ENCODE peak calls at places on chromosomes 2 and 18, in seven cellular contexts. D is skeletal muscle cell; V is GM19239; K is WERI-Rb-1; T is IMR-90; I is activated naive CD4-positive, alpha-beta T cell; M is retinal pigment epithelial cell. H is an unnamed sample.

GRCh38 chr18:33505798-33506197 is 65.3 kb upstream of the CCDC178 start:
- DNase-seq in D (no peak), V (no peak), K (no peak), T (no peak), I (no peak), M (no peak), H (no peak)

GRCh38 chr2:56185101-56185581 is 1.4 kb downstream of the CCDC85A start:
- DNase-seq in D (no peak), V (no peak), K (no peak), T (no peak), I (no peak), M (no peak), H (peak)

GRCh38 chr2:12549641-12550040 is 167.1 kb upstream of the TRIB2 start:
- DNase-seq in D (peak), V (no peak), K (no peak), T (peak), I (no peak), M (no peak), H (peak)

GRCh38 chr2:100615471-100615870 is 52.7 kb downstream of the PDCL3 start:
- DNase-seq in D (no peak), V (no peak), K (no peak), T (no peak), I (no peak), M (no peak), H (no peak)

GRCh38 chr2:199861116-199861774 is 10.3 kb upstream of the FTCDNL1 start:
- DNase-seq in D (no peak), V (no peak), K (no peak), T (peak), I (no peak), M (no peak), H (peak)

GRCh38 chr2:83103602-83104001 is 1355.5 kb downstream of the SUCLG1 start:
- DNase-seq in D (peak), V (no peak), K (no peak), T (peak), I (no peak), M (peak), H (peak)

GRCh38 chr18:10530852-10531251 is 5.0 kb downstream of the NAPG start:
- DNase-seq in D (no peak), V (no peak), K (no peak), T (no peak), I (no peak), M (no peak), H (no peak)

GRCh38 chr2:214410128-214410775 is 602 bp upstream of the VWC2L start:
- DNase-seq in D (no peak), V (no peak), K (no peak), T (no peak), I (no peak), M (no peak), H (no peak)

GRCh38 chr2:34570266-34570872 is 971.3 kb upstream of the FAM98A start:
- DNase-seq in D (no peak), V (no peak), K (peak), T (no peak), I (no peak), M (no peak), H (no peak)

GRCh38 chr2:47072728-47073191 is 82.3 kb downstream of the STPG4 start:
- DNase-seq in D (no peak), V (no peak), K (no peak), T (no peak), I (no peak), M (no peak), H (no peak)

GRCh38 chr2:119433636-119434327 is 2.1 kb downstream of the TMEM37 start:
- DNase-seq in D (no peak), V (no peak), K (no peak), T (no peak), I (no peak), M (no peak), H (no peak)

GRCh38 chr2:121976912-121977311 is 221.5 kb downstream of the TSN start:
- DNase-seq in D (no peak), V (no peak), K (no peak), T (no peak), I (no peak), M (no peak), H (no peak)

GRCh38 chr2:73252238-73253027 is 18.3 kb downstream of the CCT7 start:
- DNase-seq in D (no peak), V (no peak), K (no peak), T (no peak), I (no peak), M (no peak), H (no peak)

GRCh38 chr18:59268722-59269562 is 4.3 kb downstream of the RAX start:
- DNase-seq in D (no peak), V (no peak), K (no peak), T (no peak), I (no peak), M (no peak), H (no peak)

GRCh38 chr2:179311071-179311470 is 46.4 kb upstream of the SESTD1 start:
- DNase-seq in D (peak), V (no peak), K (peak), T (no peak), I (no peak), M (no peak), H (no peak)

GRCh38 chr18:57798713-57799373 is 4.3 kb downstream of the ATP8B1 start:
- DNase-seq in D (no peak), V (no peak), K (no peak), T (no peak), I (no peak), M (no peak), H (no peak)

GRCh38 chr18:76822510-76823165 is at the start of gene ZNF236:
- DNase-seq in D (peak), V (peak), K (peak), T (peak), I (peak), M (peak), H (peak)

GRCh38 chr18:23183356-23184150 is 48.3 kb downstream of the CABLES1 start:
- DNase-seq in D (peak), V (no peak), K (no peak), T (peak), I (no peak), M (no peak), H (peak)

GRCh38 chr2:86414996-86415395 is 26.2 kb upstream of the KDM3A start:
- DNase-seq in D (no peak), V (no peak), K (peak), T (no peak), I (no peak), M (no peak), H (no peak)

GRCh38 chr2:187294043-187294442 is 154.0 kb downstream of the CALCRL start:
- DNase-seq in D (no peak), V (no peak), K (no peak), T (no peak), I (no peak), M (no peak), H (no peak)

GRCh38 chr2:48364100-48364499 is 165.9 kb upstream of the STON1 start:
- DNase-seq in D (no peak), V (no peak), K (no peak), T (no peak), I (no peak), M (no peak), H (no peak)

GRCh38 chr2:239182981-239183791 is 217.6 kb downstream of the HDAC4 start:
- DNase-seq in D (no peak), V (no peak), K (no peak), T (no peak), I (no peak), M (no peak), H (no peak)

GRCh38 chr18:79366177-79367094 is 29.3 kb upstream of the NFATC1 start:
- DNase-seq in D (peak), V (no peak), K (no peak), T (peak), I (no peak), M (no peak), H (peak)

GRCh38 chr2:8922431-8922830 is 81.1 kb downstream of the MBOAT2 start:
- DNase-seq in D (no peak), V (no peak), K (no peak), T (peak), I (no peak), M (no peak), H (no peak)

GRCh38 chr2:64274399-64275173 is 130.4 kb upstream of the PELI1 start:
- DNase-seq in D (no peak), V (no peak), K (no peak), T (no peak), I (no peak), M (no peak), H (no peak)

H was measured in AG10803.